ENCODE peak calls at places on chromosomes 2 and 18, in six cellular contexts. F is iris pigment epithelial cell, Y is progenitor cell of endocrine pancreas, T is GM04504, J is NCI-H1092, O is G401. M is an unnamed sample.

GRCh38 chr2:25379535-25379934 is 37.8 kb upstream of the DNMT3A start:
- DNase-seq in F (no peak), Y (no peak), T (no peak), O (no peak), J (no peak), M (no peak)

GRCh38 chr2:127660291-127660578 is 14.3 kb downstream of the GPR17 start:
- DNase-seq in F (no peak), O (no peak), Y (no peak), J (no peak), T (no peak), M (no peak)

GRCh38 chr18:36328385-36328858 is 30.9 kb downstream of the FHOD3 start:
- DNase-seq in J (no peak), T (no peak), O (no peak), Y (no peak), F (no peak), M (no peak)

GRCh38 chr2:41879367-41879871 is 168.4 kb upstream of the PKDCC start:
- DNase-seq in T (no peak), J (peak; percentile 9), O (no peak), F (no peak), Y (peak; percentile 12), M (no peak)

GRCh38 chr18:49730951-49731391 is 82.4 kb downstream of the ACAA2 start:
- DNase-seq in J (no peak), O (no peak), T (no peak), F (no peak), Y (no peak), M (no peak)

GRCh38 chr2:85674417-85674816 is 6.4 kb upstream of the SFTPB start:
- DNase-seq in F (no peak), T (no peak), O (no peak), J (no peak), Y (no peak), M (no peak)

GRCh38 chr2:233824373-233824772 is 30.0 kb downstream of the HJURP start:
- DNase-seq in J (no peak), F (no peak), O (no peak), T (no peak), Y (no peak), M (no peak)

GRCh38 chr2:66481100-66481549 is 46.2 kb downstream of the MEIS1 start:
- DNase-seq in T (no peak), F (peak; percentile 67), Y (no peak), J (no peak), O (no peak), M (no peak)

GRCh38 chr2:30978854-30979253 is 159.4 kb downstream of the GALNT14 start:
- DNase-seq in J (no peak), Y (no peak), O (no peak), T (no peak), F (no peak), M (no peak)

GRCh38 chr2:119517433-119517832 is 6.8 kb downstream of the SCTR start:
- DNase-seq in J (peak; percentile 16), F (peak; percentile 54), Y (no peak), O (peak; percentile 16), T (peak; percentile 16), M (no peak)